ENCODE peak calls at places on chromosomes 13 and 19, in seven cellular contexts. One of them, this sample, is unnamed. For H3K27me3, the result is how much of the 10 kb centered on the place peaks cover.

GRCh38 chr13:76965759-76966421 is 17.6 kb downstream of the ACOD1 start:
- DNase-seq in mesenchymal stem cell: peak
- DNase-seq in H9: no peak
- DNase-seq in mesendoderm: no peak
- DNase-seq in IMR-90: peak
- DNase-seq in H1: no peak
- DNase-seq in trophoblast cell: peak
- DNase-seq in this sample: no peak

GRCh38 chr19:4109626-4109945 is 14.3 kb downstream of the MAP2K2 start:
- DNase-seq in mesenchymal stem cell: no peak
- DNase-seq in H9: no peak
- DNase-seq in mesendoderm: no peak
- DNase-seq in IMR-90: no peak
- DNase-seq in H1: no peak
- DNase-seq in trophoblast cell: no peak
- DNase-seq in this sample: no peak

GRCh38 chr19:2057484-2058469 is 6.7 kb upstream of the MKNK2 start:
- DNase-seq in mesenchymal stem cell: no peak
- DNase-seq in H9: no peak
- DNase-seq in mesendoderm: no peak
- DNase-seq in IMR-90: no peak
- DNase-seq in H1: no peak
- DNase-seq in trophoblast cell: no peak
- DNase-seq in this sample: no peak

GRCh38 chr13:49625392-49626137 is 2.7 kb upstream of the ARL11 start:
- DNase-seq in mesenchymal stem cell: no peak
- DNase-seq in H9: no peak
- DNase-seq in mesendoderm: no peak
- DNase-seq in IMR-90: peak
- DNase-seq in H1: no peak
- DNase-seq in trophoblast cell: peak
- DNase-seq in this sample: no peak

GRCh38 chr13:102729560-102730275 is 34.9 kb upstream of the METTL21C start:
- DNase-seq in mesenchymal stem cell: no peak
- DNase-seq in H9: no peak
- DNase-seq in mesendoderm: no peak
- DNase-seq in IMR-90: peak
- DNase-seq in H1: no peak
- DNase-seq in trophoblast cell: no peak
- DNase-seq in this sample: no peak

GRCh38 chr19:55481148-55482127 is 3.5 kb upstream of the NAT14 start:
- DNase-seq in mesenchymal stem cell: no peak
- DNase-seq in H9: peak
- DNase-seq in mesendoderm: peak
- DNase-seq in IMR-90: no peak
- DNase-seq in H1: peak
- DNase-seq in trophoblast cell: no peak
- DNase-seq in this sample: no peak

GRCh38 chr19:13215572-13216380 is 65.6 kb downstream of the IER2 start:
- DNase-seq in mesenchymal stem cell: no peak
- DNase-seq in H9: no peak
- DNase-seq in mesendoderm: no peak
- DNase-seq in IMR-90: no peak
- DNase-seq in H1: no peak
- DNase-seq in trophoblast cell: no peak
- DNase-seq in this sample: no peak

GRCh38 chr19:14476663-14477401 is 1.7 kb upstream of the PTGER1 start:
- DNase-seq in mesenchymal stem cell: peak
- DNase-seq in H9: no peak
- DNase-seq in mesendoderm: peak
- DNase-seq in IMR-90: peak
- DNase-seq in H1: peak
- DNase-seq in trophoblast cell: peak
- DNase-seq in this sample: no peak

GRCh38 chr19:35462476-35462953 is 14.5 kb downstream of the FFAR2 start:
- DNase-seq in mesenchymal stem cell: peak
- DNase-seq in H9: no peak
- DNase-seq in mesendoderm: no peak
- DNase-seq in IMR-90: no peak
- DNase-seq in H1: no peak
- DNase-seq in trophoblast cell: peak
- DNase-seq in this sample: no peak

GRCh38 chr13:102020611-102021216 is 381.1 kb downstream of the FGF14 start:
- DNase-seq in mesenchymal stem cell: no peak
- DNase-seq in H9: no peak
- DNase-seq in mesendoderm: no peak
- DNase-seq in IMR-90: no peak
- DNase-seq in H1: no peak
- DNase-seq in trophoblast cell: peak
- DNase-seq in this sample: no peak

GRCh38 chr13:108006619-108007018 is 208.7 kb downstream of the LIG4 start:
- DNase-seq in mesenchymal stem cell: no peak
- DNase-seq in H9: no peak
- DNase-seq in mesendoderm: no peak
- DNase-seq in IMR-90: no peak
- DNase-seq in H1: no peak
- DNase-seq in trophoblast cell: no peak
- DNase-seq in this sample: no peak

GRCh38 chr13:40211586-40211968 is 454.9 kb downstream of the FOXO1 start:
- DNase-seq in mesenchymal stem cell: no peak
- DNase-seq in H9: no peak
- DNase-seq in mesendoderm: peak
- DNase-seq in IMR-90: no peak
- DNase-seq in H1: no peak
- DNase-seq in trophoblast cell: no peak
- DNase-seq in this sample: no peak

GRCh38 chr19:38519988-38520387 is 86.5 kb downstream of the RYR1 start:
- DNase-seq in mesenchymal stem cell: no peak
- DNase-seq in H9: no peak
- DNase-seq in mesendoderm: no peak
- DNase-seq in IMR-90: no peak
- DNase-seq in H1: no peak
- DNase-seq in trophoblast cell: no peak
- DNase-seq in this sample: no peak

GRCh38 chr19:36139473-36140288 is at the start of gene CAPNS1:
- DNase-seq in mesenchymal stem cell: peak
- DNase-seq in H9: peak
- DNase-seq in mesendoderm: peak
- DNase-seq in IMR-90: peak
- DNase-seq in H1: peak
- DNase-seq in trophoblast cell: peak
- DNase-seq in this sample: peak

DNA sequence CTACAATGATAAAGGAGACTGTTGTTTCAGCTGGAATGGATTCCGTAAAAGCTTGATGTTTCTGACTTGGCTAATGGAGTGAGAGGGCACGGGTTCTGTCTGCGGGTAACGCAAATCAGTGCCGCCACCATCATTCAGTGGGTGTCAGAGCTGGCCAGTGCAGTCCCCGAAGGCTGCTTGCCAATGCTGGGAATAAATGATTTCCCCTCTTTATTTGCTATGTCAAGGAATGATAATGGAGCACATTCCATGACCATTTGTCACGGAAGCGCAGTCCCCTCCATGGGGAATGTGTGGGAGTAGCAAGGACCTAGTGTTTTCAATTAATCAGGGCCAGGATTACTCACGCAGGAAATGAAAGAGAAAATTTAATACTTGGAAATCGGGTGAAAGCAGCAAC is 899.3 kb downstream of the UQCRFS1 start:
- DNase-seq in mesenchymal stem cell: no peak
- DNase-seq in H9: no peak
- DNase-seq in mesendoderm: peak
- DNase-seq in IMR-90: peak
- DNase-seq in H1: no peak
- DNase-seq in trophoblast cell: no peak
- DNase-seq in this sample: no peak
- H3K4me2 ChIP-seq in mesenchymal stem cell: no peak
- H3K4me2 ChIP-seq in H9: no peak
- H3K4me2 ChIP-seq in mesendoderm: no peak
- H3K4me2 ChIP-seq in IMR-90: no peak
- H3K4me2 ChIP-seq in H1: no peak
- H3K4me2 ChIP-seq in trophoblast cell: no peak
- H3K4me2 ChIP-seq in this sample: no peak

DNA sequence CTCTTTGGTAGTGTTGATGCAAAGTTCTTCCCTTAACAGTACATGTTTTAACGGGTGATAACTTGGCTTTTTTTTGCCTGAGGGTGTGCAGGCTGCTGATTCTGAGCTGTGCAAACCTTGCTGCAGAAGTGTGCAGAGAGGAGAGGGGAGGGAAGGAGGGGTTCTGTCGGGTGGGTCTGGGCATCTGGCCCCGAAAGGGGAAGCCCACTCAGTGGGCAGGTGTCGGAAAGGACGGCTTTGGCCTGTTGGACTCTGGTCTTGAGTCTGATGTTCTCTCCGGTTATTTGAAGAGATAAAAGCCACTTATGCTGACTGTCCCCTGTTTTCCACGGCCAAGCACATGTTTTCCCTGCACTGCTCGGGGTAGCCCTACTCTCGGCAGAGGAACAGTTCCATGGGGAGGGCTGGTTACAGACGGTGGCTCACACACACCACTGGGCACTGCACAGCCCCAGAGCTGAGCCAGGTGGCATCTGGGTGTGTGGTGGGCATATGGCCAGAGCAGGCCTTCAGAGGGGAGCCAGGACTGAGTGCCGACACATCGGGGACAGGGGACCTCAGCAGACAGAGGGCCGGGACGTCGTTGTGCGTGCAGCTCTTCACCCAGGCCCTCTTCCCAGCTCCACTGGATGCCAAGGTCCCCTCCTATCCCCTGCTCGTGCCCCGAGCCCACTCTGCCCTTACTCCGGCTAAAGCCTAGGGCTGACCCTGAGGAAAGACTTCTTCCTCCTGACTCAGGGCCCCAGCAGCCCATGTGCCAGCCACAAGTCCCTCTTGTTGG is 93.2 kb downstream of the TEX29 start:
- DNase-seq in mesenchymal stem cell: no peak
- DNase-seq in H9: no peak
- DNase-seq in mesendoderm: no peak
- DNase-seq in IMR-90: no peak
- DNase-seq in H1: no peak
- DNase-seq in trophoblast cell: no peak
- DNase-seq in this sample: no peak
- H3K27me3 ChIP-seq in mesenchymal stem cell: under half
- H3K27me3 ChIP-seq in H9: under half
- H3K27me3 ChIP-seq in mesendoderm: under half
- H3K27me3 ChIP-seq in IMR-90: under half
- H3K27me3 ChIP-seq in H1: under half
- H3K27me3 ChIP-seq in trophoblast cell: under half
- H3K27me3 ChIP-seq in this sample: half or more

GRCh38 chr13:59793107-59793506 is 370.6 kb downstream of the DIAPH3 start:
- DNase-seq in mesenchymal stem cell: no peak
- DNase-seq in H9: peak
- DNase-seq in mesendoderm: no peak
- DNase-seq in IMR-90: no peak
- DNase-seq in H1: no peak
- DNase-seq in trophoblast cell: no peak
- DNase-seq in this sample: no peak
- H3K18ac ChIP-seq in mesenchymal stem cell: no peak
- H3K18ac ChIP-seq in H9: no peak
- H3K18ac ChIP-seq in mesendoderm: no peak
- H3K18ac ChIP-seq in IMR-90: no peak
- H3K18ac ChIP-seq in H1: no peak
- H3K18ac ChIP-seq in trophoblast cell: no peak
- H3K18ac ChIP-seq in this sample: no peak

GRCh38 chr13:73676550-73677040 is 457.6 kb downstream of the KLF12 start:
- DNase-seq in mesenchymal stem cell: no peak
- DNase-seq in H9: no peak
- DNase-seq in mesendoderm: no peak
- DNase-seq in IMR-90: no peak
- DNase-seq in H1: no peak
- DNase-seq in trophoblast cell: no peak
- DNase-seq in this sample: no peak
- H3K4me2 ChIP-seq in mesenchymal stem cell: no peak
- H3K4me2 ChIP-seq in H9: no peak
- H3K4me2 ChIP-seq in mesendoderm: no peak
- H3K4me2 ChIP-seq in IMR-90: no peak
- H3K4me2 ChIP-seq in H1: no peak
- H3K4me2 ChIP-seq in trophoblast cell: no peak
- H3K4me2 ChIP-seq in this sample: no peak

GRCh38 chr19:46633130-46633529 is 2.9 kb downstream of the GNG8 start:
- DNase-seq in mesenchymal stem cell: no peak
- DNase-seq in H9: no peak
- DNase-seq in mesendoderm: no peak
- DNase-seq in IMR-90: no peak
- DNase-seq in H1: no peak
- DNase-seq in trophoblast cell: no peak
- DNase-seq in this sample: no peak
- H3K27me3 ChIP-seq in mesenchymal stem cell: under half
- H3K27me3 ChIP-seq in H9: under half
- H3K27me3 ChIP-seq in mesendoderm: under half
- H3K27me3 ChIP-seq in IMR-90: under half
- H3K27me3 ChIP-seq in H1: under half
- H3K27me3 ChIP-seq in trophoblast cell: under half
- H3K27me3 ChIP-seq in this sample: under half

GRCh38 chr13:94579063-94579462 is 16.9 kb downstream of the TGDS start:
- DNase-seq in mesenchymal stem cell: no peak
- DNase-seq in H9: no peak
- DNase-seq in mesendoderm: no peak
- DNase-seq in IMR-90: no peak
- DNase-seq in H1: no peak
- DNase-seq in trophoblast cell: no peak
- DNase-seq in this sample: no peak
- H3K18ac ChIP-seq in mesenchymal stem cell: no peak
- H3K18ac ChIP-seq in H9: no peak
- H3K18ac ChIP-seq in mesendoderm: no peak
- H3K18ac ChIP-seq in IMR-90: no peak
- H3K18ac ChIP-seq in H1: no peak
- H3K18ac ChIP-seq in trophoblast cell: no peak
- H3K18ac ChIP-seq in this sample: no peak

GRCh38 chr13:46377554-46377953 is 9.5 kb downstream of the RUBCNL start:
- DNase-seq in mesenchymal stem cell: no peak
- DNase-seq in H9: no peak
- DNase-seq in mesendoderm: no peak
- DNase-seq in IMR-90: no peak
- DNase-seq in H1: no peak
- DNase-seq in trophoblast cell: no peak
- DNase-seq in this sample: no peak
- H3K4me2 ChIP-seq in mesenchymal stem cell: no peak
- H3K4me2 ChIP-seq in H9: no peak
- H3K4me2 ChIP-seq in mesendoderm: no peak
- H3K4me2 ChIP-seq in IMR-90: no peak
- H3K4me2 ChIP-seq in H1: no peak
- H3K4me2 ChIP-seq in trophoblast cell: no peak
- H3K4me2 ChIP-seq in this sample: no peak

DNA sequence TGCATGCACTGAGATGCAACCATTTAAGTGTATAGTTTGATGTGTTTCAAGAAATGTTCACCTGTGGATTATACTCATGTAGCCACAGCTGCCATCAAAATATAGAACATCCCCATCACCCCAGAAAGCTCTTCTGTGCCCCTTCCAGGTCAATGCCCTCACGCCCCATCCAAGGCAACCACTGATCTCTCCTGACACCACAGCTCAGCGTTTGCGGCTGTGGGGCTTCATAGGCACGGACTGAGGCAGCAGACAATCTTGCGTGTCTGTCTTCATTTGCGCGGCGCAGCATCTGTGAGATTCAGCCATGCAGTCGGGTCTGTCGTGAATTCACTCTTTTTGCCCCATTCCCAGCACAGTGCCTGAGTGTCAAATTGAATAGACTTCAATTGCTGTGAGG is 153.8 kb upstream of the UQCRFS1 start:
- DNase-seq in mesenchymal stem cell: no peak
- DNase-seq in H9: no peak
- DNase-seq in mesendoderm: no peak
- DNase-seq in IMR-90: no peak
- DNase-seq in H1: peak
- DNase-seq in trophoblast cell: no peak
- DNase-seq in this sample: no peak
- H3K27me3 ChIP-seq in mesenchymal stem cell: under half
- H3K27me3 ChIP-seq in H9: under half
- H3K27me3 ChIP-seq in mesendoderm: under half
- H3K27me3 ChIP-seq in IMR-90: under half
- H3K27me3 ChIP-seq in H1: under half
- H3K27me3 ChIP-seq in trophoblast cell: under half
- H3K27me3 ChIP-seq in this sample: under half

This sample was measured in neuronal stem cell.